ENCODE peak calls at places on chromosomes 4 and X, in ten cellular contexts. S is IMR-90, P is tibial nerve, G is heart right ventricle, R is uterus, U is right lobe of liver, F is stomach, W is left ventricle myocardium inferior, T is AG04450, X is mammary epithelial cell. Q is an unnamed sample. For H3K9me3, the result is how much of the 10 kb centered on the place peaks cover.

GRCh38 chr4:39998659-39999345 is 21.1 kb upstream of the PDS5A start:
- DNase-seq in S (no peak), P (no peak), G (no peak), R (no peak), U (no peak), F (no peak), W (no peak), T (no peak), X (no peak), Q (no peak)

GRCh38 chrX:149074429-149074828 is 430.7 kb downstream of the IDS start:
- DNase-seq in S (no peak), P (peak), G (peak), R (no peak), U (no peak), F (no peak), W (peak), T (no peak), X (no peak), Q (peak)

GRCh38 chr4:77921701-77922100 is 59.1 kb downstream of the MRPL1 start:
- DNase-seq in S (peak), P (no peak), G (no peak), R (no peak), U (no peak), F (no peak), W (no peak), T (peak), X (peak), Q (no peak)

GRCh38 chr4:72971572-72971971 is 97.9 kb downstream of the COX18 start:
- DNase-seq in S (peak), P (no peak), G (no peak), R (no peak), U (no peak), F (no peak), W (no peak), T (peak), X (peak), Q (no peak)

GRCh38 chrX:28665778-28666177 is 78.5 kb downstream of the IL1RAPL1 start:
- DNase-seq in S (no peak), P (no peak), G (no peak), R (no peak), U (no peak), F (no peak), W (no peak), T (no peak), X (no peak), Q (no peak)

GRCh38 chr4:106691749-106692148 is 323.2 kb upstream of the GIMD1 start:
- DNase-seq in S (no peak), P (no peak), G (no peak), R (no peak), U (no peak), F (no peak), W (no peak), T (no peak), X (no peak), Q (no peak)

GRCh38 chrX:154654925-154655324 is 1.5 kb upstream of the CTAG2 start:
- DNase-seq in S (no peak), P (no peak), G (no peak), R (no peak), U (no peak), F (no peak), W (no peak), T (no peak), X (no peak), Q (no peak)

GRCh38 chrX:5380426-5380825 is 848.2 kb downstream of the NLGN4X start:
- DNase-seq in S (no peak), P (no peak), G (no peak), R (no peak), U (no peak), F (no peak), W (no peak), T (no peak), X (no peak), Q (no peak)

GRCh38 chr4:165542476-165542875 is 163.7 kb downstream of the CPE start:
- DNase-seq in S (no peak), P (no peak), G (no peak), R (no peak), U (no peak), F (no peak), W (no peak), T (no peak), X (no peak), Q (no peak)

GRCh38 chrX:153521034-153521433 is 3.6 kb downstream of the ATP2B3 start:
- DNase-seq in S (peak), P (no peak), G (no peak), R (no peak), U (no peak), F (peak), W (no peak), T (no peak), X (peak), Q (no peak)

GRCh38 chr4:53818112-53818511 is 226.8 kb upstream of the LNX1 start:
- DNase-seq in S (peak), P (no peak), G (no peak), R (no peak), U (no peak), F (no peak), W (no peak), T (no peak), X (no peak), Q (no peak)

GRCh38 chr4:167428172-167428571 is 193.9 kb upstream of the SPOCK3 start:
- DNase-seq in S (no peak), P (no peak), G (no peak), R (no peak), U (no peak), F (no peak), W (no peak), T (no peak), X (no peak), Q (no peak)

GRCh38 chrX:32116047-32116446 is 1044.2 kb upstream of the FTHL17 start:
- DNase-seq in S (no peak), P (no peak), G (no peak), R (no peak), U (no peak), F (no peak), W (no peak), T (no peak), X (no peak), Q (no peak)

GRCh38 chrX:50971390-50971789 is 60.9 kb downstream of the BMP15 start:
- DNase-seq in S (no peak), P (no peak), G (no peak), R (no peak), U (no peak), F (no peak), W (no peak), T (no peak), X (peak), Q (no peak)

GRCh38 chr4:33160126-33160525 is 2440.0 kb downstream of the PCDH7 start:
- DNase-seq in S (peak), P (peak), G (no peak), R (no peak), U (no peak), F (no peak), W (no peak), T (no peak), X (no peak), Q (no peak)

GRCh38 chr4:107736924-107737448 is 17.0 kb upstream of the PAPSS1 start:
- DNase-seq in S (peak), P (no peak), G (peak), R (peak), U (no peak), F (no peak), W (no peak), T (no peak), X (no peak), Q (no peak)

GRCh38 chrX:13120017-13120416 is 75.6 kb upstream of the FAM9C start:
- DNase-seq in S (peak), P (no peak), G (peak), R (no peak), U (peak), F (peak), W (no peak), T (no peak), X (no peak), Q (peak)

DNA sequence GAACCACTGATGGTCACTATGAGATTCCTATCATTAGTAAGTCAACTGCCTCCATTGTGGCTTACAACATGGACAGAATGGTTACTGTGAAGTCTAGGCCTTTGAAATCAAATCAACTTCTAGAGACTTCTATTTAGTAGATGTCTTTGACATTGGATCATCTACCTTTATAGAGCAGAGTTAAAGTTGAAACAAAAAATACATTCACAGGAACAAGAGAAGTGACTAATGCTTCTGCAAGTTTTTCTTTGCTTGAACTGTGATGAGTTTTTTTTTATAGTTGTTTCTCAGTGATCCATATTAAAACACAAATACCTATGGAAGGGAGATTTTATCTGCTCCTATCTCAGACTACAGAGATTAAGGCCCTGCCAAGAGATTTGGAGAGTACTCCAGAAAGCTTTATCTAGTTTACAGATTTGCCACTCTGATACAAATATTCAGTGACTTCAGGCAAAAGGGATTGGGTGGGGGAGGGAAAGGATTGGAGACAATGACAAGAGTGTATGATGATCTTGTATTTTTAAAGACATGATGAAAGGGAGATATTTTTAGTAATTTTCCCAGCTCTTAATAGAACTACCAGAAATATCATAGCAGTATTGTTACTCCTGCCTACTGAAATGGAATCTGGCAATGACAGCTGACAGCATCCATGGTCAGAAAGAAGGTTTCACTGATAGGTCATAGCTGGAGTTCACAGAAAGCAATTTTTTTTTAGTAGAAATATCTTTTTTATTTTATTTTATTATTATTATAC is 16.0 kb upstream of the EPGN start:
- DNase-seq in S (peak), P (no peak), G (no peak), R (no peak), U (no peak), F (no peak), W (no peak), T (no peak), X (peak), Q (no peak)
- TF ChIP-seq CTCF in S (no peak), P (no peak), G (no peak), R (no peak), U (no peak), F (no peak), W (no peak), T (no peak), X (no peak), Q (no peak)

GRCh38 chr4:147678796-147679549 is 5.0 kb downstream of the PRMT9 start:
- DNase-seq in S (peak), P (no peak), G (no peak), R (no peak), U (no peak), F (no peak), W (no peak), T (no peak), X (no peak), Q (no peak)

GRCh38 chr4:147683172-147683571 is 791 bp downstream of the PRMT9 start:
- DNase-seq in S (peak), P (peak), G (no peak), R (no peak), U (no peak), F (no peak), W (no peak), T (no peak), X (peak), Q (peak)

GRCh38 chr4:147682755-147683154 is 1.2 kb downstream of the PRMT9 start:
- DNase-seq in S (peak), P (no peak), G (no peak), R (no peak), U (no peak), F (no peak), W (no peak), T (no peak), X (no peak), Q (no peak)

GRCh38 chr4:147689062-147689461 is 5.1 kb upstream of the PRMT9 start:
- DNase-seq in S (no peak), P (no peak), G (no peak), R (no peak), U (no peak), F (no peak), W (no peak), T (no peak), X (no peak), Q (no peak)

GRCh38 chr4:147683717-147684700 is at the start of gene PRMT9:
- DNase-seq in S (peak), P (peak), G (peak), R (peak), U (peak), F (peak), W (peak), T (peak), X (peak), Q (peak)
- H3K9me3 ChIP-seq in S (under half), P (under half), G (under half), R (under half), U (under half), F (under half), W (under half), T (under half), X (under half), Q (under half)

GRCh38 chrX:47193475-47194241 is at the start of gene UBA1:
- DNase-seq in S (peak), P (peak), G (peak), R (peak), U (peak), F (peak), W (peak), T (peak), X (peak), Q (peak)
- TF ChIP-seq CTCF in S (peak), P (peak), G (peak), R (peak), U (peak), F (no peak), W (peak), T (peak), X (peak), Q (peak)

DNA sequence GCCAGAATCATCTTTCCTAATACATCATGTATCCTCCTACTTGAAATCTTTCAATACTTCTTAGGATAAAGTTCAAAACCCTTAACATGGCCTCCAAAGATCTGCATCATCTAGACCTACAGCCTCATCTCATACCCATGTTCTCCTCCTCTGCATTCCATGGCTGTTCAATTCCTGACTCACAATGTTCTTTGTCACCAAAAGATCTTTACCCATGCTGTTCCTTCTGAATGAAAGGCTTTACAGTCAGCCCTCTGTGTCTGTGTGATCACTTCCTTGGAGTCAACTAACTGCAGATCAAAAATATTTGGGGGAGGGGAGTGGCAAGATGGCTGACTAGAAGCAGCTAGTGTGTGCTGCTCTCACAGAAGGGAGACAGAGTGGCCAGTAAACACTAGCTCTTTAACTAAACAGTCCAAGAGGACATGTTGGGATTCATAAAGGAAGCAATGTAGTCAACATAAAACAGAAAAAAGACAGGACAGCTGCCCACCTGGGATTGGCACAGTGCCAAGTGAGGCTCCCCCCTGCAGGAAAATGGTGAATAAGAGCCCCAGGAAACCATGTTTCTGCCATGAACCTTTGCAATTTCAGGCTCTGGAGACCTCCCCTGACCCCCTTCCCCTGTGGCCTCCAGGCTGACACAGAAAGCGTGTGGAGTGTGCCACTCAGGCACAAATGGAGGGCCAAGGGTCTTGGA is 31.9 kb downstream of the CBR4 start:
- DNase-seq in S (peak), P (no peak), G (no peak), R (no peak), U (no peak), F (no peak), W (no peak), T (peak), X (peak), Q (no peak)
- H3K9me3 ChIP-seq in S (under half), P (under half), G (under half), R (under half), U (under half), F (under half), W (under half), T (under half), X (under half), Q (under half)

DNA sequence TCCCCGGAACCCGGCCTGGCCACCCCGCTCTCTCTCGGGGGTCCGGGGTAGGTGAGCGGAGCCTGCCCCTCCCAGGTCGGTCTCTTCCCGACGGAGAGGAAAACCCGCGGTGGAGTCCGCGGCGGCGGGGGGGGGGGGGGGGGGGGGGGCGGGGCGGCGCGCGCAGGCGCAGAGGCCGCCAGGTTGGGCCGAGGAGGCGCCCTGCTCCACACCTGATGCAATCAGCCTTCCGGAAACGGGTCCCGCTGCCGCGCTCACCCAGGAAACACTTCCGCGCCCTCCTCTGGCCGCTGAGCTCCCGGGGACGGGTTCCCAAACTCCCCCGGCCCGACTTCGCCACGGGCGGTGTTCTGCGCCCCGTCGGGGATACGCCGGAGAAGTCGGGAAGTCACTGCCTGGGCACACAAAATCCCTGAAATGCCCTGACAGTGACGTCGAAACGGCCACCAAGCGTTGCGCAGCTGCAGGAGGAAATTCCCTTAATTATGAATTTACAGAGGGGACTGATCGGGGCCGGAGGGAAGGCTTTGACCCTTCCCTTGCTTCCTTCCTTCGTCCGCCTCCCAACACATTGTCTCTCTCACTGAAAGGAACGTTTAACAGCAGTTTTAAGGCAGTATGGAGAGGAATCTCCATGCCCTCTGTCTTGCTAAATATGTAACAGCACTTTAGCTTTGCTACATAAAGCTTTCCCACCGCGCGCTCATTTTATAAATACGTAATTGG is 2.1 kb upstream of the APBB2 start:
- DNase-seq in S (peak), P (peak), G (peak), R (peak), U (peak), F (peak), W (peak), T (no peak), X (peak), Q (peak)
- TF ChIP-seq CTCF in S (peak), P (peak), G (no peak), R (peak), U (peak), F (no peak), W (peak), T (peak), X (peak), Q (no peak)

GRCh38 chrX:143757375-143757774 is 36.8 kb upstream of the SPANXN2 start:
- DNase-seq in S (no peak), P (no peak), G (no peak), R (no peak), U (no peak), F (no peak), W (no peak), T (no peak), X (no peak), Q (no peak)
- H3K9me3 ChIP-seq in S (under half), P (under half), G (under half), R (under half), U (under half), F (under half), W (under half), T (under half), X (under half), Q (under half)

DNA sequence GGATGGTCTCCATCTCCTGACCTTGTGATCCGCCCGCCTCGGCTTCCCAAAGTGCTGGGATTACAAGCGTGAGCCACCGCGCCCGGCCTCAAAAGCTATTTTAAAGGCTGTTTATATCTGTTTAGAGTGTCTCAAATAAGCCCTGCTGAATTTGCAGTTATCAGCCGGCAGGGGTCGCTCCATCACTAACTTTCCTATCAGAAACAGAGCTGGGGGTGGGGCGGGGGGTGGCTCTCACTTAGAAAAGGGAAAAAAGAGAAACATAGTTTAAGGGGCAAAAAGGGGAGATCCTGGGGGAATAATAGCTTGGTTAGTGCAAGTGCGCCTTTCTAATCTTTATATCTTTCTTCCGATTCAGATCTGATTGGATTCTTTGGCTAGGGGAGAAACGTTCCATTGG is 450.7 kb downstream of the UBE2NL start:
- DNase-seq in S (no peak), P (no peak), G (no peak), R (no peak), U (no peak), F (no peak), W (no peak), T (no peak), X (no peak), Q (no peak)
- TF ChIP-seq CTCF in S (no peak), P (no peak), G (no peak), R (no peak), U (no peak), F (no peak), W (no peak), T (no peak), X (no peak), Q (no peak)

GRCh38 chr4:190019023-190019858 is 7.8 kb downstream of the FRG2 start:
- DNase-seq in S (no peak), P (no peak), G (no peak), R (no peak), U (no peak), F (no peak), W (no peak), T (no peak), X (no peak), Q (no peak)
- H3K9me3 ChIP-seq in S (under half), P (under half), G (under half), R (under half), U (under half), F (under half), W (under half), T (under half), X (under half), Q (under half)

GRCh38 chrX:119885554-119886428 is 9.9 kb upstream of the AKAP14 start:
- DNase-seq in S (peak), P (no peak), G (peak), R (no peak), U (no peak), F (no peak), W (no peak), T (no peak), X (no peak), Q (no peak)

GRCh38 chrX:119887721-119888425 is 7.8 kb upstream of the AKAP14 start:
- DNase-seq in S (peak), P (no peak), G (peak), R (peak), U (peak), F (peak), W (peak), T (no peak), X (no peak), Q (no peak)
- TF ChIP-seq CTCF in S (peak), P (peak), G (peak), R (peak), U (peak), F (no peak), W (peak), T (peak), X (peak), Q (no peak)